ENCODE peak calls at places on chromosomes 12 and 14, in four cellular contexts. P is uterus, Z is RWPE1, I is stomach. X is an unnamed sample.

GRCh38 chr12:6229823-6230222 is 29.6 kb downstream of the CD9 start:
- DNase-seq in P (peak; percentile 74), Z (no peak), I (no peak), X (no peak)

GRCh38 chr12:104886418-104887401 is 71.4 kb downstream of the SLC41A2 start:
- DNase-seq in P (no peak), Z (peak; percentile 9), I (no peak), X (no peak)

GRCh38 chr12:19675361-19675760 is 236.1 kb downstream of the AEBP2 start:
- DNase-seq in P (no peak), Z (no peak), I (no peak), X (no peak)

GRCh38 chr12:12214635-12215131 is 52.2 kb downstream of the LRP6 start:
- DNase-seq in P (no peak), Z (peak; percentile 5), I (no peak), X (no peak)

GRCh38 chr12:30088259-30088995 is 304.7 kb upstream of the TMTC1 start:
- DNase-seq in P (no peak), Z (no peak), I (no peak), X (no peak)

GRCh38 chr14:22849212-22849819 is 12.9 kb downstream of the MMP14 start:
- DNase-seq in P (peak; percentile 85), Z (peak; percentile 35), I (peak; percentile 38), X (no peak)

GRCh38 chr12:30953257-30953656 is 26.7 kb downstream of the TSPAN11 start:
- DNase-seq in P (no peak), Z (peak; percentile 33), I (no peak), X (no peak)

GRCh38 chr14:58129208-58129607 is 22.8 kb downstream of the ARMH4 start:
- DNase-seq in P (no peak), Z (no peak), I (no peak), X (no peak)

GRCh38 chr14:95318870-95319311 is 817 bp downstream of the CLMN start:
- DNase-seq in P (no peak), Z (no peak), I (no peak), X (no peak)

GRCh38 chr14:34610101-34610500 is 19.8 kb downstream of the SNX6 start:
- DNase-seq in P (no peak), Z (no peak), I (no peak), X (no peak)

GRCh38 chr14:30191639-30192279 is 264.1 kb upstream of the PRKD1 start:
- DNase-seq in P (no peak), Z (no peak), I (no peak), X (no peak)

GRCh38 chr14:94342334-94342934 is 19.3 kb upstream of the SERPINA6 start:
- DNase-seq in P (peak; percentile 77), Z (peak; percentile 95), I (peak; percentile 91), X (no peak)

GRCh38 chr12:121816925-121817647 is 13.3 kb downstream of the SETD1B start:
- DNase-seq in P (no peak), Z (no peak), I (no peak), X (no peak)

GRCh38 chr14:106840258-106840657 is 1313.9 kb downstream of the TMEM121 start:
- DNase-seq in P (no peak), Z (no peak), I (no peak), X (no peak)

GRCh38 chr14:23171251-23171975 is 12.0 kb downstream of the SLC7A8 start:
- DNase-seq in P (no peak), Z (peak; percentile 82), I (peak; percentile 60), X (no peak)

GRCh38 chr12:132259364-132259871 is 70.0 kb downstream of the GALNT9 start:
- DNase-seq in P (no peak), Z (no peak), I (no peak), X (no peak)

GRCh38 chr12:75922944-75923642 is 108.5 kb downstream of the PHLDA1 start:
- DNase-seq in P (no peak), Z (no peak), I (no peak), X (no peak)

GRCh38 chr14:95711476-95712176 is 2.3 kb downstream of the TCL1A start:
- DNase-seq in P (no peak), Z (no peak), I (no peak), X (no peak)

GRCh38 chr14:54805521-54806322 is 96.9 kb downstream of the GCH1 start:
- DNase-seq in P (peak; percentile 84), Z (peak; percentile 81), I (peak; percentile 80), X (peak; percentile 87)

GRCh38 chr14:104688755-104689619 is at the start of gene INF2:
- DNase-seq in P (peak; percentile 66), Z (peak; percentile 85), I (peak; percentile 72), X (peak; percentile 58)

GRCh38 chr12:109729837-109730200 is 16.2 kb downstream of the FAM222A start:
- DNase-seq in P (no peak), Z (no peak), I (no peak), X (no peak)

GRCh38 chr14:56131004-56131864 is 13.0 kb downstream of the PELI2 start:
- DNase-seq in P (no peak), Z (no peak), I (no peak), X (no peak)

GRCh38 chr12:112419269-112420133 is 754 bp downstream of the PTPN11 start:
- DNase-seq in P (peak; percentile 75), Z (peak; percentile 86), I (peak; percentile 64), X (peak; percentile 64)

GRCh38 chr14:59325906-59326305 is 137.4 kb downstream of the DAAM1 start:
- DNase-seq in P (no peak), Z (no peak), I (no peak), X (no peak)

GRCh38 chr12:12770262-12770661 is 15.2 kb upstream of the APOLD1 start:
- DNase-seq in P (no peak), Z (no peak), I (no peak), X (no peak)

GRCh38 chr12:102740157-102741032 is 176.6 kb downstream of the PAH start:
- DNase-seq in P (no peak), Z (no peak), I (no peak), X (peak; percentile 6)

GRCh38 chr14:53929871-53930685 is 26.5 kb downstream of the BMP4 start:
- DNase-seq in P (no peak), Z (peak; percentile 53), I (no peak), X (peak; percentile 21)

GRCh38 chr12:111034911-111035577 is 114.7 kb upstream of the MYL2 start:
- DNase-seq in P (no peak), Z (no peak), I (no peak), X (peak; percentile 41)

GRCh38 chr12:41014643-41015020 is 173.5 kb upstream of the PDZRN4 start:
- DNase-seq in P (no peak), Z (peak; percentile 1), I (no peak), X (no peak)

GRCh38 chr14:79809849-79810612 is 401.3 kb downstream of the DIO2 start:
- DNase-seq in P (no peak), Z (no peak), I (no peak), X (no peak)

GRCh38 chr12:133174901-133175300 is 6.4 kb upstream of the ZNF268 start:
- DNase-seq in P (no peak), Z (no peak), I (no peak), X (no peak)

GRCh38 chr14:74364271-74364880 is 16.1 kb downstream of the VRTN start:
- DNase-seq in P (no peak), Z (no peak), I (no peak), X (no peak)

GRCh38 chr12:32214723-32215122 is 108.1 kb downstream of the BICD1 start:
- DNase-seq in P (no peak), Z (no peak), I (no peak), X (no peak)

GRCh38 chr12:63811334-63811733 is 31.6 kb downstream of the RXYLT1 start:
- DNase-seq in P (no peak), Z (no peak), I (no peak), X (no peak)
- TF ChIP-seq CTCF in P (no peak), Z (no peak), I (no peak), X (no peak)

GRCh38 chr12:53575502-53576264 is 50.5 kb downstream of the ATF7 start:
- DNase-seq in P (no peak), Z (peak; percentile 84), I (no peak), X (no peak)
- TF ChIP-seq CTCF in P (no peak), Z (no peak), I (no peak), X (no peak)

DNA sequence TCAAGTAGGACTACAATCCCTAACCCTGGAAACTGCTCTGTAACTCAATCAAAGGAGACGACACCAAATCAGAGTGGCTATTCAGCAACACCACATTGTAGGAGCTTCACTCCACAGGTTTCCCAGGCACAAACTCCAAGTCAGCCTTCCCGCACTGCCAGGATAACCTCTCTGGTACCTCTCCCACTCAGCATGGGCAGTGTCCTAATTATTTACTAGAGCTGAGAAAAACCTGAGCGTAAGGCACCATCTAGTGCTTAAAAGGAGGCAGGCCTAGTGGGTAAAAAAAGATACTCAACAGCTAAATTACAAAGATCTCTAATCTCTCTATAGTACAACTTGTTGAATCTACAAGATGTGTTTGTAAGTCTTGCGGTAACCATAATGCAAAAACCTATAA is 36.1 kb downstream of the PARP11 start:
- DNase-seq in P (no peak), Z (no peak), I (no peak), X (no peak)
- TF ChIP-seq CTCF in P (no peak), Z (no peak), I (no peak), X (no peak)

GRCh38 chr12:99131761-99132199 is 486.7 kb downstream of the APAF1 start:
- DNase-seq in P (peak; percentile 13), Z (no peak), I (no peak), X (peak; percentile 4)

GRCh38 chr12:99138397-99138796 is 493.3 kb downstream of the APAF1 start:
- DNase-seq in P (no peak), Z (no peak), I (no peak), X (no peak)

GRCh38 chr12:99135376-99135775 is 490.3 kb downstream of the APAF1 start:
- DNase-seq in P (no peak), Z (no peak), I (no peak), X (no peak)

GRCh38 chr12:99140017-99140726 is 495.1 kb downstream of the APAF1 start:
- DNase-seq in P (no peak), Z (no peak), I (no peak), X (no peak)

GRCh38 chr12:99137124-99137845 is 492.2 kb downstream of the APAF1 start:
- DNase-seq in P (no peak), Z (no peak), I (no peak), X (no peak)
- TF ChIP-seq CTCF in P (no peak), Z (no peak), I (no peak), X (no peak)

GRCh38 chr14:101665478-101666078 is 95.9 kb upstream of the PPP2R5C start:
- DNase-seq in P (peak; percentile 43), Z (peak; percentile 70), I (no peak), X (peak; percentile 75)
- TF ChIP-seq CTCF in P (peak; percentile 42), Z (peak; percentile 47), I (no peak), X (peak; percentile 59)

DNA sequence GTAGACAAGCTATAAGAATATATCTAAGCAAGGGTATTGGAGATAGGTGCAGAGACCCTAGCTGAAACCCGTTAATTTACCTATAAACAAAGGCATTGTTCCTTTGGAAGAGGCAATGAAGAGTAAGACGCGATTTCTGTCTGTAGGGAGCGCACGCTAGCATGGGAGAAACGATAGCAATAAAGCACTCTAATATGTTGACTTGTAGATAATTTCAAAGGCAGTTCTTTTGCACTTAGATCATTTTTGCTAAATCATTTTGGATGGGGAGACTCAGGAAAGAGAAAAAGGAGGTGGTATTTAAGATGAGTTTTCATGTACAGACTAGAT is 648 bp downstream of the CCDC77 start:
- DNase-seq in P (no peak), Z (no peak), I (no peak), X (peak; percentile 18)
- TF ChIP-seq CTCF in P (no peak), Z (peak; percentile 25), I (no peak), X (no peak)

X was measured in endothelial cell.